ENCODE peak calls at places on chromosomes 4 and X, in five cellular contexts. Q is neuronal stem cell; O is CD4-positive, alpha-beta memory T cell; U is Karpas-422; E is IMR-90. X is an unnamed sample. For H3K4me1 and H3K9me3, the result is how much of the 10 kb centered on the place peaks cover.

GRCh38 chr4:145047151-145047550 is 50.8 kb downstream of the ANAPC10 start:
- DNase-seq in Q (no peak), O (no peak), U (no peak), E (no peak), X (no peak)

GRCh38 chr4:4384837-4385236 is 2.1 kb upstream of the NSG1 start:
- DNase-seq in Q (peak), O (no peak), U (peak), E (peak), X (no peak)

GRCh38 chr4:128347930-128348660 is 60.5 kb upstream of the PGRMC2 start:
- DNase-seq in Q (no peak), O (no peak), U (no peak), E (peak), X (no peak)

GRCh38 chr4:140019619-140020367 is 134.2 kb downstream of the MAML3 start:
- DNase-seq in Q (no peak), O (no peak), U (no peak), E (no peak), X (no peak)

GRCh38 chr4:52038109-52038912 is at the start of gene SGCB:
- DNase-seq in Q (no peak), O (peak), U (peak), E (peak), X (peak)

GRCh38 chr4:43754566-43754965 is 694.0 kb downstream of the KCTD8 start:
- DNase-seq in Q (no peak), O (no peak), U (no peak), E (no peak), X (no peak)

GRCh38 chr4:1192493-1193205 is 20.3 kb upstream of the SPON2 start:
- DNase-seq in Q (no peak), O (no peak), U (no peak), E (no peak), X (no peak)

GRCh38 chrX:3346436-3347329 is at the start of gene MXRA5:
- DNase-seq in Q (peak), O (no peak), U (no peak), E (peak), X (no peak)

GRCh38 chrX:78123190-78123589 is 16.3 kb downstream of the TAF9B start:
- DNase-seq in Q (no peak), O (no peak), U (no peak), E (peak), X (no peak)

GRCh38 chr4:38275331-38275821 is 315.2 kb downstream of the PTTG2 start:
- DNase-seq in Q (no peak), O (no peak), U (no peak), E (no peak), X (no peak)

GRCh38 chr4:125428832-125429231 is 114.1 kb downstream of the FAT4 start:
- DNase-seq in Q (no peak), O (no peak), U (no peak), E (no peak), X (no peak)
- H3K4me3 ChIP-seq in Q (no peak), O (no peak), U (no peak), E (no peak), X (no peak)

GRCh38 chrX:107752037-107752436 is 23.6 kb downstream of the TSC22D3 start:
- DNase-seq in Q (no peak), O (no peak), U (no peak), E (no peak), X (no peak)
- H3K4me1 ChIP-seq in Q (under half), O (under half), U (under half), E (under half), X (under half)

GRCh38 chr4:164753873-164754488 is at the start of gene SMIM31:
- DNase-seq in Q (no peak), O (no peak), U (no peak), E (no peak), X (no peak)

GRCh38 chr4:164748375-164748774 is 5.6 kb upstream of the SMIM31 start:
- DNase-seq in Q (no peak), O (peak), U (peak), E (peak), X (no peak)
- H3K9me3 ChIP-seq in Q (under half), O (under half), U (under half), E (under half), X (under half)

GRCh38 chr4:169662226-169662625 is 41.8 kb downstream of the CLCN3 start:
- DNase-seq in Q (no peak), O (no peak), U (no peak), E (no peak), X (no peak)

GRCh38 chr4:169663402-169663801 is 43.0 kb downstream of the CLCN3 start:
- DNase-seq in Q (no peak), O (no peak), U (no peak), E (no peak), X (no peak)

GRCh38 chr4:169658970-169659735 is 38.8 kb downstream of the CLCN3 start:
- DNase-seq in Q (no peak), O (no peak), U (peak), E (no peak), X (no peak)

GRCh38 chr4:169659736-169660670 is 39.6 kb downstream of the CLCN3 start:
- DNase-seq in Q (peak), O (peak), U (peak), E (peak), X (peak)

DNA sequence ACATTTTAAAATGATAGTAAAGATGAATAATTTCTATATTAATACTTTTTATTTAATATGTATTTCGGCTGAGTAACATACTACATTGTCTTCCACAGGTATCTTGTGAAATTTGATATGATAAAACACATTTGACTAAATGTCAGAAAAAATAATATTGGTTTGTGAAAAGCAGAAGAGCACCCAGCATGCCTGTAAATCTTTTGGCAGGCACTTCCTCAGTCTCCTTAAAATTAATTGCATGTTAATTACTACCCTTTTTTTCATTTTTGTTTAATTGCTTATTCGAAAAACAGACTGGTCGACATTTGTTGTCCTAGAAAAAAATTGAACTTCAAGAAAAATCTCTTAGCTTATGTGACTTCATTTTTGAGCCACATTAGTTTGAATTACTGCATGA is 40.6 kb downstream of the CLCN3 start:
- DNase-seq in Q (no peak), O (no peak), U (peak), E (no peak), X (no peak)
- H3K4me3 ChIP-seq in Q (peak), O (no peak), U (peak), E (no peak), X (no peak)

GRCh38 chr4:76589402-76589801 is 154.4 kb downstream of the SHROOM3 start:
- DNase-seq in Q (no peak), O (no peak), U (no peak), E (peak), X (no peak)

GRCh38 chr4:76588268-76588667 is 153.2 kb downstream of the SHROOM3 start:
- DNase-seq in Q (peak), O (no peak), U (no peak), E (no peak), X (no peak)

GRCh38 chr4:76591992-76592391 is 157.0 kb downstream of the SHROOM3 start:
- DNase-seq in Q (no peak), O (no peak), U (no peak), E (no peak), X (no peak)

GRCh38 chr4:76589872-76590846 is 155.1 kb downstream of the SHROOM3 start:
- DNase-seq in Q (peak), O (no peak), U (no peak), E (peak), X (no peak)

DNA sequence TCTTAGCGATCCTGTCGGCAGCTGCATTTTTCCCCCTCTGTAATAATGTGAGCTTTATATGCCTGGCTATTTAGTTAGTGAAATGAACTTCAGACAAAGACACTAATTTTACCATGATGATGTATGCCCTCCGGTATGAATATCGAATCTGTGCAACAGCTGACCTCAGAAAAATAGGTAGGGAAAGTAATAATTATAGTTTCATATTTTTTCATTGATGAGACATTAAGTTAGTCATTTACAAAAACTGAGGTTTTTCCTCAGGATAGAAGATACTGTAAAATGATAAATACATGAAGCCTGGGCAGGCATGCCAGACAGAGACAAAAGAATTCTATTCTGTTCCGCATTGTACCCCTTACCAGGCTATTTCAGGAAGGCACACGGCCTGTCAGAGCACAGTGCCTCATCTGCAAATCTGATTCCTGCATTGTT is 155.8 kb downstream of the SHROOM3 start:
- DNase-seq in Q (no peak), O (no peak), U (no peak), E (peak), X (no peak)
- H3K4me1 ChIP-seq in Q (under half), O (under half), U (under half), E (under half), X (under half)

GRCh38 chrX:153592966-153593688 is 5.8 kb downstream of the CCNQ start:
- DNase-seq in Q (no peak), O (no peak), U (no peak), E (no peak), X (no peak)
- H3K9me3 ChIP-seq in Q (under half), O (under half), U (under half), E (under half), X (under half)

GRCh38 chr4:106318511-106318910 is 2.2 kb downstream of the AIMP1 start:
- DNase-seq in Q (no peak), O (no peak), U (no peak), E (no peak), X (no peak)
- H3K4me3 ChIP-seq in Q (no peak), O (no peak), U (peak), E (no peak), X (no peak)

GRCh38 chr4:155007660-155008176 is 200.7 kb upstream of the NPY2R start:
- DNase-seq in Q (no peak), O (no peak), U (no peak), E (no peak), X (no peak)
- H3K4me1 ChIP-seq in Q (under half), O (under half), U (under half), E (under half), X (under half)

DNA sequence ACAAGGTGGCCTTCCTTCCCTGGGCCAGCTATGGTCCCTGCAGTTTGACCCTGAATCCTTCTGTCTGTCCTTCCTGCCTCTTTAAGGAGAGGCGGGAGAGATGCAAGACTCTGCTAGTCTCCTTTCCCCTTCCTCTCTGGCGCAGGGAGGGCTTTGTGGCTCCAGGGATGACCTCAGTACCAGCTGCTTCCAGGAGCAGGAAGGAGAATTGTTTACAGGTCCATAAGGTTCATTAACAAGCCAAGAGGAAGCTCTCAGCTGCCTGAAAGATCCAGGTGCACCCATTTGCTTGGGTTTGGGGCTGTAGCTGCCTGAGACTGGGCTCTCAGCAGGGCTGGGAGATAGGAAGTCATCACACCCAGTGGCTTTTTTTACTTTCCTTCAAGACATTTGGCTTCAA is 4.0 kb upstream of the FATE1 start:
- DNase-seq in Q (no peak), O (no peak), U (no peak), E (no peak), X (no peak)
- H3K9me3 ChIP-seq in Q (under half), O (under half), U (under half), E (under half), X (under half)

DNA sequence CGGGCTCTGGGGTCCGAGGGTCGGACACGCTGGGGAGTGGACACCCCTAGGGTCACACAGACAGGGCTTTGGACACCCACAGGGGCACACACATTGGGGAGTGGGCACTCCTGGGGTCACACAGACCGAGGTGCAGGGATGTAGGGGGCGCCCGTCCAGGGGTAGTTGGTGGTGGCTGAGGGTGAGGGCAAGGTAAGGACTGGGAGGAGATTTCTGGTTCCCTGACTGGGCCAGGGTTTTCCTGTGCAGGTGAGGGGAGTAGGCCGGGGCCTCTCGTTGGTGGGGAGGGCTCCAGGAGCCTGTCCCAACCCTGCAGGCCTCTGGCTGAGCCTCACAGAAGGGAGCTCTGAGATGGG is 21.9 kb upstream of the WDR45 start:
- DNase-seq in Q (no peak), O (no peak), U (peak), E (no peak), X (no peak)
- H3K4me3 ChIP-seq in Q (peak), O (no peak), U (peak), E (peak), X (peak)